ENCODE peak calls at places on chromosomes 16 and 17, in eight cellular contexts. One of them, this sample, is unnamed.

GRCh38 chr17:68198931-68199836 is 48.7 kb upstream of the AMZ2 start:
- DNase-seq in left ventricle myocardium inferior: no peak
- DNase-seq in CD4-positive, CD25-positive, alpha-beta regulatory T cell: peak; percentile 62
- DNase-seq in endothelial cell of umbilical vein: no peak
- DNase-seq in fibroblast of lung: no peak
- DNase-seq in pancreas: peak; percentile 73
- DNase-seq in CD8-positive, alpha-beta T cell: peak; percentile 44
- DNase-seq in HAP-1: no peak
- DNase-seq in this sample: no peak

GRCh38 chr17:29007456-29008455 is 1.9 kb upstream of the SEZ6 start:
- DNase-seq in fibroblast of lung: peak; percentile 48
- DNase-seq in CD8-positive, alpha-beta T cell: no peak
- DNase-seq in endothelial cell of umbilical vein: no peak
- DNase-seq in left ventricle myocardium inferior: no peak
- DNase-seq in CD4-positive, CD25-positive, alpha-beta regulatory T cell: no peak
- DNase-seq in HAP-1: no peak
- DNase-seq in pancreas: no peak
- DNase-seq in this sample: no peak

GRCh38 chr17:10702574-10702973 is 5.2 kb downstream of the ADPRM start:
- DNase-seq in endothelial cell of umbilical vein: peak; percentile 2
- DNase-seq in pancreas: no peak
- DNase-seq in CD4-positive, CD25-positive, alpha-beta regulatory T cell: no peak
- DNase-seq in CD8-positive, alpha-beta T cell: no peak
- DNase-seq in HAP-1: no peak
- DNase-seq in left ventricle myocardium inferior: no peak
- DNase-seq in fibroblast of lung: peak; percentile 51
- DNase-seq in this sample: peak; percentile 10

GRCh38 chr17:31548709-31549108 is 157.2 kb downstream of the RAB11FIP4 start:
- DNase-seq in endothelial cell of umbilical vein: no peak
- DNase-seq in HAP-1: no peak
- DNase-seq in left ventricle myocardium inferior: no peak
- DNase-seq in CD8-positive, alpha-beta T cell: no peak
- DNase-seq in pancreas: no peak
- DNase-seq in CD4-positive, CD25-positive, alpha-beta regulatory T cell: no peak
- DNase-seq in fibroblast of lung: no peak
- DNase-seq in this sample: no peak

GRCh38 chr16:10345629-10346028 is 40.2 kb upstream of the ATF7IP2 start:
- DNase-seq in CD8-positive, alpha-beta T cell: no peak
- DNase-seq in endothelial cell of umbilical vein: no peak
- DNase-seq in CD4-positive, CD25-positive, alpha-beta regulatory T cell: no peak
- DNase-seq in left ventricle myocardium inferior: no peak
- DNase-seq in HAP-1: no peak
- DNase-seq in pancreas: no peak
- DNase-seq in fibroblast of lung: no peak
- DNase-seq in this sample: no peak

GRCh38 chr17:39622380-39623006 is 4.3 kb upstream of the PPP1R1B start:
- DNase-seq in HAP-1: no peak
- DNase-seq in endothelial cell of umbilical vein: no peak
- DNase-seq in fibroblast of lung: no peak
- DNase-seq in CD8-positive, alpha-beta T cell: no peak
- DNase-seq in left ventricle myocardium inferior: no peak
- DNase-seq in pancreas: no peak
- DNase-seq in CD4-positive, CD25-positive, alpha-beta regulatory T cell: peak; percentile 35
- DNase-seq in this sample: peak; percentile 27

GRCh38 chr16:22018559-22018958 is 10.6 kb downstream of the MOSMO start:
- DNase-seq in HAP-1: no peak
- DNase-seq in left ventricle myocardium inferior: no peak
- DNase-seq in CD4-positive, CD25-positive, alpha-beta regulatory T cell: no peak
- DNase-seq in fibroblast of lung: no peak
- DNase-seq in endothelial cell of umbilical vein: no peak
- DNase-seq in CD8-positive, alpha-beta T cell: no peak
- DNase-seq in pancreas: no peak
- DNase-seq in this sample: no peak

GRCh38 chr16:70570967-70571570 is 47.5 kb downstream of the SF3B3 start:
- DNase-seq in left ventricle myocardium inferior: no peak
- DNase-seq in CD8-positive, alpha-beta T cell: no peak
- DNase-seq in fibroblast of lung: no peak
- DNase-seq in HAP-1: no peak
- DNase-seq in pancreas: no peak
- DNase-seq in CD4-positive, CD25-positive, alpha-beta regulatory T cell: no peak
- DNase-seq in endothelial cell of umbilical vein: no peak
- DNase-seq in this sample: no peak

GRCh38 chr17:44348234-44348987 is 3.3 kb downstream of the GRN start:
- DNase-seq in CD4-positive, CD25-positive, alpha-beta regulatory T cell: no peak
- DNase-seq in pancreas: no peak
- DNase-seq in left ventricle myocardium inferior: no peak
- DNase-seq in CD8-positive, alpha-beta T cell: no peak
- DNase-seq in HAP-1: no peak
- DNase-seq in endothelial cell of umbilical vein: no peak
- DNase-seq in fibroblast of lung: peak; percentile 33
- DNase-seq in this sample: no peak

GRCh38 chr17:33142703-33143299 is 150.3 kb downstream of the ASIC2 start:
- DNase-seq in CD8-positive, alpha-beta T cell: no peak
- DNase-seq in pancreas: no peak
- DNase-seq in fibroblast of lung: peak; percentile 36
- DNase-seq in endothelial cell of umbilical vein: peak; percentile 6
- DNase-seq in left ventricle myocardium inferior: no peak
- DNase-seq in HAP-1: no peak
- DNase-seq in CD4-positive, CD25-positive, alpha-beta regulatory T cell: no peak
- DNase-seq in this sample: no peak

GRCh38 chr16:75229172-75230031 is 10.6 kb downstream of the CTRB1 start:
- DNase-seq in pancreas: peak; percentile 73
- DNase-seq in fibroblast of lung: no peak
- DNase-seq in endothelial cell of umbilical vein: no peak
- DNase-seq in HAP-1: no peak
- DNase-seq in CD8-positive, alpha-beta T cell: no peak
- DNase-seq in left ventricle myocardium inferior: no peak
- DNase-seq in CD4-positive, CD25-positive, alpha-beta regulatory T cell: no peak
- DNase-seq in this sample: no peak

GRCh38 chr17:66677201-66677981 is 157.5 kb upstream of the CACNG5 start:
- DNase-seq in pancreas: no peak
- DNase-seq in CD8-positive, alpha-beta T cell: no peak
- DNase-seq in endothelial cell of umbilical vein: no peak
- DNase-seq in left ventricle myocardium inferior: no peak
- DNase-seq in fibroblast of lung: peak; percentile 91
- DNase-seq in CD4-positive, CD25-positive, alpha-beta regulatory T cell: no peak
- DNase-seq in HAP-1: no peak
- DNase-seq in this sample: no peak

GRCh38 chr17:43524945-43525575 is 21.1 kb downstream of the ETV4 start:
- DNase-seq in left ventricle myocardium inferior: no peak
- DNase-seq in endothelial cell of umbilical vein: no peak
- DNase-seq in HAP-1: no peak
- DNase-seq in CD8-positive, alpha-beta T cell: no peak
- DNase-seq in CD4-positive, CD25-positive, alpha-beta regulatory T cell: no peak
- DNase-seq in pancreas: no peak
- DNase-seq in fibroblast of lung: peak; percentile 42
- DNase-seq in this sample: no peak

GRCh38 chr17:64161380-64161779 is 31.4 kb upstream of the ERN1 start:
- DNase-seq in pancreas: no peak
- DNase-seq in CD8-positive, alpha-beta T cell: no peak
- DNase-seq in HAP-1: no peak
- DNase-seq in left ventricle myocardium inferior: no peak
- DNase-seq in endothelial cell of umbilical vein: no peak
- DNase-seq in fibroblast of lung: no peak
- DNase-seq in CD4-positive, CD25-positive, alpha-beta regulatory T cell: no peak
- DNase-seq in this sample: no peak

GRCh38 chr16:47939690-47940089 is 216.1 kb downstream of the ABCC12 start:
- DNase-seq in fibroblast of lung: no peak
- DNase-seq in CD8-positive, alpha-beta T cell: no peak
- DNase-seq in endothelial cell of umbilical vein: no peak
- DNase-seq in pancreas: no peak
- DNase-seq in HAP-1: no peak
- DNase-seq in CD4-positive, CD25-positive, alpha-beta regulatory T cell: no peak
- DNase-seq in left ventricle myocardium inferior: no peak
- DNase-seq in this sample: no peak

GRCh38 chr17:75146597-75146996 is 7.7 kb downstream of the JPT1 start:
- DNase-seq in fibroblast of lung: peak; percentile 64
- DNase-seq in left ventricle myocardium inferior: no peak
- DNase-seq in endothelial cell of umbilical vein: no peak
- DNase-seq in CD4-positive, CD25-positive, alpha-beta regulatory T cell: no peak
- DNase-seq in HAP-1: no peak
- DNase-seq in pancreas: no peak
- DNase-seq in CD8-positive, alpha-beta T cell: no peak
- DNase-seq in this sample: no peak

GRCh38 chr17:65243838-65244237 is 106.7 kb downstream of the RGS9 start:
- DNase-seq in left ventricle myocardium inferior: no peak
- DNase-seq in CD4-positive, CD25-positive, alpha-beta regulatory T cell: no peak
- DNase-seq in fibroblast of lung: peak; percentile 72
- DNase-seq in HAP-1: no peak
- DNase-seq in endothelial cell of umbilical vein: peak; percentile 17
- DNase-seq in CD8-positive, alpha-beta T cell: no peak
- DNase-seq in pancreas: no peak
- DNase-seq in this sample: no peak

GRCh38 chr16:19177111-19177747 is 9.2 kb downstream of the SYT17 start:
- DNase-seq in endothelial cell of umbilical vein: no peak
- DNase-seq in CD4-positive, CD25-positive, alpha-beta regulatory T cell: no peak
- DNase-seq in fibroblast of lung: no peak
- DNase-seq in HAP-1: no peak
- DNase-seq in CD8-positive, alpha-beta T cell: no peak
- DNase-seq in left ventricle myocardium inferior: no peak
- DNase-seq in pancreas: no peak
- DNase-seq in this sample: no peak

GRCh38 chr17:82334622-82335394 is 1.2 kb upstream of the SECTM1 start:
- DNase-seq in endothelial cell of umbilical vein: peak; percentile 49
- DNase-seq in CD8-positive, alpha-beta T cell: no peak
- DNase-seq in CD4-positive, CD25-positive, alpha-beta regulatory T cell: no peak
- DNase-seq in left ventricle myocardium inferior: no peak
- DNase-seq in HAP-1: no peak
- DNase-seq in fibroblast of lung: no peak
- DNase-seq in pancreas: peak; percentile 63
- DNase-seq in this sample: no peak

GRCh38 chr17:3004150-3004801 is 59.1 kb downstream of the OR1D5 start:
- DNase-seq in left ventricle myocardium inferior: peak; percentile 99
- DNase-seq in pancreas: peak; percentile 100
- DNase-seq in endothelial cell of umbilical vein: peak; percentile 99
- DNase-seq in CD8-positive, alpha-beta T cell: peak; percentile 78
- DNase-seq in HAP-1: peak; percentile 6
- DNase-seq in fibroblast of lung: peak; percentile 95
- DNase-seq in CD4-positive, CD25-positive, alpha-beta regulatory T cell: no peak
- DNase-seq in this sample: peak; percentile 14

GRCh38 chr17:76123749-76124581 is 17.1 kb downstream of the FOXJ1 start:
- DNase-seq in HAP-1: no peak
- DNase-seq in CD4-positive, CD25-positive, alpha-beta regulatory T cell: peak; percentile 66
- DNase-seq in fibroblast of lung: no peak
- DNase-seq in pancreas: no peak
- DNase-seq in left ventricle myocardium inferior: no peak
- DNase-seq in CD8-positive, alpha-beta T cell: no peak
- DNase-seq in endothelial cell of umbilical vein: no peak
- DNase-seq in this sample: no peak

GRCh38 chr16:3029499-3030127 is 5.8 kb downstream of the THOC6 start:
- DNase-seq in left ventricle myocardium inferior: no peak
- DNase-seq in CD8-positive, alpha-beta T cell: peak; percentile 26
- DNase-seq in fibroblast of lung: peak; percentile 36
- DNase-seq in HAP-1: no peak
- DNase-seq in CD4-positive, CD25-positive, alpha-beta regulatory T cell: peak; percentile 62
- DNase-seq in endothelial cell of umbilical vein: no peak
- DNase-seq in pancreas: no peak
- DNase-seq in this sample: no peak

DNA sequence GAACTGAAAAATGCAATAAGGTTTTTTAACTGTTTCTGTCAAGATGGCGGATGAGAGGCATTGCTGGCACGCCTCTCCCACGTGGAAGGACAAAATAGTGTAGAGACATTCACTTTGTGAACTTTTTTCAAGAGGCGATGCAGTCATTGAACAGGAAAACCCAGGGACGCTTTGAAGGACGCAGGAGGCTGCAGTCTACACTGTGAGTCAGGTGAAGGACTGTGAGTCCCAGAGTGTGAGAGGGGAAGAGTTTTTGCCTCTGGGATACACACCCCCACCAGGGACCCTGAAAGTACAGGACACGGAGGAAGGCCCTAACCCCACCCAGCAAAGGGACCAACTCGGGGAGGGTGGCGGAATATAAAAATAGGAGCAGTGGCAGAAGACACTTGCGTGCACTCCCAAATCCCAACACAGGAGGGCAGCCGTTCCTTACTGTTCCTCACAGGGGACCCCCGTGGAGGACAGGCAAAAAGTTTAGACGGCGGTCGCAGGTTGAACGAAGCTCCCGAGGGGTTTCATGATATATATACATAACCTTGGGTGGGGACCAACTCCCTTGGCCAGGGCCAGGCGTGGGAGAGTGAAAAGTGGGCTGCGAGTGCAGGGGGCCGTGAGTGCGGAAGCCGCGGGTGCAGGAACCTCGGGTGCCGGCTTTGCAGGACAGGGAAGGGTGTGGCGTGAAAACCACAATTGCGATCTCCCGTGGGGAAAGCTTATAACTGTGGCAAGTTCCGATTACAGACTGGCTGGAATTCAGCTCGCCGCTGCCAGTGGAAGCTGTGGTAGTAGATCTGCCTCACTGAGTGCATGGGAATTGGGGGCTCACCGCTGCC is 82.0 kb upstream of the ALOX12 start:
- DNase-seq in endothelial cell of umbilical vein: peak; percentile 62
- DNase-seq in fibroblast of lung: peak; percentile 34
- DNase-seq in CD4-positive, CD25-positive, alpha-beta regulatory T cell: peak; percentile 61
- DNase-seq in CD8-positive, alpha-beta T cell: peak; percentile 83
- DNase-seq in pancreas: peak; percentile 82
- DNase-seq in left ventricle myocardium inferior: peak; percentile 79
- DNase-seq in HAP-1: peak; percentile 42
- DNase-seq in this sample: peak; percentile 75
- H3K4me3 ChIP-seq in endothelial cell of umbilical vein: no peak overlapping the region
- H3K4me3 ChIP-seq in fibroblast of lung: peak overlapping the region; percentile 5
- H3K4me3 ChIP-seq in CD4-positive, CD25-positive, alpha-beta regulatory T cell: no peak overlapping the region
- H3K4me3 ChIP-seq in CD8-positive, alpha-beta T cell: peak overlapping the region; percentile 70
- H3K4me3 ChIP-seq in pancreas: no peak overlapping the region
- H3K4me3 ChIP-seq in left ventricle myocardium inferior: peak overlapping the region; percentile 60
- H3K4me3 ChIP-seq in HAP-1: no peak overlapping the region
- H3K4me3 ChIP-seq in this sample: peak overlapping the region; percentile 60

GRCh38 chr17:50684612-50685333 is 22.9 kb downstream of the ANKRD40 start:
- DNase-seq in CD8-positive, alpha-beta T cell: no peak
- DNase-seq in CD4-positive, CD25-positive, alpha-beta regulatory T cell: no peak
- DNase-seq in HAP-1: no peak
- DNase-seq in endothelial cell of umbilical vein: no peak
- DNase-seq in pancreas: peak; percentile 73
- DNase-seq in fibroblast of lung: no peak
- DNase-seq in left ventricle myocardium inferior: no peak
- DNase-seq in this sample: no peak
- H3K4me1 ChIP-seq in CD8-positive, alpha-beta T cell: no peaks in the 10 kb centered on the region
- H3K4me1 ChIP-seq in CD4-positive, CD25-positive, alpha-beta regulatory T cell: no peaks in the 10 kb centered on the region
- H3K4me1 ChIP-seq in HAP-1: peaks cover 5% of the 10 kb centered on the region
- H3K4me1 ChIP-seq in endothelial cell of umbilical vein: peaks cover 3% of the 10 kb centered on the region
- H3K4me1 ChIP-seq in pancreas: peaks cover 54% of the 10 kb centered on the region
- H3K4me1 ChIP-seq in fibroblast of lung: peaks cover 24% of the 10 kb centered on the region
- H3K4me1 ChIP-seq in left ventricle myocardium inferior: peaks cover 17% of the 10 kb centered on the region
- H3K4me1 ChIP-seq in this sample: no peaks in the 10 kb centered on the region

GRCh38 chr16:67845291-67846062 is 1.3 kb upstream of the NUTF2 start:
- DNase-seq in left ventricle myocardium inferior: no peak
- DNase-seq in HAP-1: no peak
- DNase-seq in pancreas: no peak
- DNase-seq in fibroblast of lung: no peak
- DNase-seq in CD4-positive, CD25-positive, alpha-beta regulatory T cell: peak; percentile 23
- DNase-seq in CD8-positive, alpha-beta T cell: no peak
- DNase-seq in endothelial cell of umbilical vein: no peak
- DNase-seq in this sample: no peak
- H3K4me3 ChIP-seq in left ventricle myocardium inferior: peak overlapping the region; percentile 82
- H3K4me3 ChIP-seq in HAP-1: peak overlapping the region; percentile 98
- H3K4me3 ChIP-seq in pancreas: no peak overlapping the region
- H3K4me3 ChIP-seq in fibroblast of lung: peak overlapping the region; percentile 91
- H3K4me3 ChIP-seq in CD4-positive, CD25-positive, alpha-beta regulatory T cell: peak overlapping the region; percentile 80
- H3K4me3 ChIP-seq in CD8-positive, alpha-beta T cell: peak overlapping the region; percentile 97
- H3K4me3 ChIP-seq in endothelial cell of umbilical vein: no peak overlapping the region
- H3K4me3 ChIP-seq in this sample: peak overlapping the region; percentile 92

GRCh38 chr16:29770250-29770929 is 7.7 kb upstream of the ZG16 start:
- DNase-seq in endothelial cell of umbilical vein: no peak
- DNase-seq in CD8-positive, alpha-beta T cell: no peak
- DNase-seq in CD4-positive, CD25-positive, alpha-beta regulatory T cell: no peak
- DNase-seq in pancreas: no peak
- DNase-seq in left ventricle myocardium inferior: no peak
- DNase-seq in HAP-1: no peak
- DNase-seq in fibroblast of lung: no peak
- DNase-seq in this sample: no peak
- H3K4me1 ChIP-seq in endothelial cell of umbilical vein: no peaks in the 10 kb centered on the region
- H3K4me1 ChIP-seq in CD8-positive, alpha-beta T cell: no peaks in the 10 kb centered on the region
- H3K4me1 ChIP-seq in CD4-positive, CD25-positive, alpha-beta regulatory T cell: no peaks in the 10 kb centered on the region
- H3K4me1 ChIP-seq in pancreas: no peaks in the 10 kb centered on the region
- H3K4me1 ChIP-seq in left ventricle myocardium inferior: no peaks in the 10 kb centered on the region
- H3K4me1 ChIP-seq in HAP-1: peaks cover 1% of the 10 kb centered on the region
- H3K4me1 ChIP-seq in fibroblast of lung: no peaks in the 10 kb centered on the region
- H3K4me1 ChIP-seq in this sample: no peaks in the 10 kb centered on the region